ENCODE peak calls at places on chromosome 13, in four cellular contexts. M is Peyer's patch, E is activated B cell treated with CpG ODN at 0.5 μM for 24 hours, Q is GM20000. Y is an unnamed sample.

GRCh38 chr13:109468123-109468522 is 318.3 kb downstream of the IRS2 start:
- DNase-seq in Q (no peak), E (no peak), M (no peak), Y (peak)

GRCh38 chr13:100673831-100674362 is 698 bp downstream of the TMTC4 start:
- DNase-seq in E (no peak), Q (peak), M (peak), Y (peak)

GRCh38 chr13:42740753-42741152 is 40.6 kb upstream of the FAM216B start:
- DNase-seq in Q (no peak), M (no peak), E (no peak), Y (no peak)

GRCh38 chr13:72648513-72649065 is 78.8 kb downstream of the MZT1 start:
- DNase-seq in Q (no peak), E (no peak), M (no peak), Y (no peak)

GRCh38 chr13:65889368-65889767 is 1340.8 kb downstream of the PCDH9 start:
- DNase-seq in M (no peak), Q (no peak), E (no peak), Y (no peak)

GRCh38 chr13:77386880-77387606 is 60.1 kb upstream of the MYCBP2 start:
- DNase-seq in E (no peak), Q (peak), M (no peak), Y (peak)

GRCh38 chr13:29923554-29924481 is 73.4 kb upstream of the UBL3 start:
- DNase-seq in Q (peak), E (peak), M (peak), Y (peak)

GRCh38 chr13:77698211-77699058 is 948 bp downstream of the SLAIN1 start:
- DNase-seq in M (peak), Q (peak), E (peak), Y (no peak)

GRCh38 chr13:23323946-23324709 is 109.4 kb downstream of the SACS start:
- DNase-seq in M (no peak), E (no peak), Q (no peak), Y (no peak)

GRCh38 chr13:47175172-47175806 is 278.4 kb upstream of the HTR2A start:
- DNase-seq in Q (no peak), E (no peak), M (no peak), Y (no peak)

GRCh38 chr13:27289016-27289665 is 18.5 kb downstream of the RASL11A start:
- DNase-seq in M (no peak), E (no peak), Q (no peak), Y (peak)

GRCh38 chr13:44703371-44703770 is 127.2 kb upstream of the TSC22D1 start:
- DNase-seq in E (no peak), M (no peak), Q (no peak), Y (no peak)

GRCh38 chr13:24053505-24054251 is 106.8 kb upstream of the SPATA13 start:
- DNase-seq in E (peak), Q (peak), M (no peak), Y (peak)

GRCh38 chr13:113639661-113640262 is 18.2 kb downstream of the ATP4B start:
- DNase-seq in Q (no peak), M (peak), E (peak), Y (peak)

GRCh38 chr13:49310251-49310650 is 62.5 kb downstream of the CDADC1 start:
- DNase-seq in E (no peak), M (no peak), Q (no peak), Y (no peak)

GRCh38 chr13:46278474-46278873 is 66.7 kb downstream of the LRRC63 start:
- DNase-seq in M (no peak), Q (no peak), E (no peak), Y (no peak)

GRCh38 chr13:66200555-66200954 is 1029.6 kb downstream of the PCDH9 start:
- DNase-seq in E (no peak), Q (no peak), M (no peak), Y (no peak)

GRCh38 chr13:33331962-33332361 is 46.4 kb upstream of the STARD13 start:
- DNase-seq in M (no peak), E (no peak), Q (no peak), Y (no peak)

GRCh38 chr13:27188239-27188638 is 16.6 kb upstream of the USP12 start:
- DNase-seq in M (no peak), Q (no peak), E (no peak), Y (no peak)

GRCh38 chr13:23883255-23883654 is 5.9 kb downstream of the MIPEP start:
- DNase-seq in Q (no peak), M (no peak), E (no peak), Y (no peak)

GRCh38 chr13:20550799-20551198 is 16.2 kb upstream of the IFT88 start:
- DNase-seq in E (no peak), M (no peak), Q (no peak), Y (no peak)

GRCh38 chr13:112622375-112622774 is 34.4 kb upstream of the TUBGCP3 start:
- DNase-seq in M (no peak), E (no peak), Q (no peak), Y (peak)

GRCh38 chr13:100336795-100337516 is 248.1 kb downstream of the PCCA start:
- DNase-seq in M (no peak), Q (no peak), E (no peak), Y (no peak)

GRCh38 chr13:29878101-29878500 is 27.7 kb upstream of the UBL3 start:
- DNase-seq in M (no peak), Q (no peak), E (no peak), Y (no peak)

GRCh38 chr13:26760835-26761582 is 423 bp upstream of the GPR12 start:
- DNase-seq in M (no peak), Q (peak), E (no peak), Y (no peak)

GRCh38 chr13:72122661-72123060 is 255.7 kb upstream of the DACH1 start:
- DNase-seq in M (no peak), E (no peak), Q (no peak), Y (no peak)

GRCh38 chr13:35818577-35819165 is 312.5 kb downstream of the DCLK1 start:
- DNase-seq in M (no peak), Q (peak), E (no peak), Y (peak)

GRCh38 chr13:64633948-64634347 is 2596.2 kb downstream of the PCDH9 start:
- DNase-seq in E (no peak), M (no peak), Q (no peak), Y (no peak)

GRCh38 chr13:24905242-24905641 is 141.3 kb downstream of the RNF17 start:
- DNase-seq in M (no peak), E (no peak), Q (no peak), Y (no peak)

GRCh38 chr13:112619730-112620639 is 32.0 kb upstream of the TUBGCP3 start:
- DNase-seq in E (no peak), Q (no peak), M (no peak), Y (no peak)

GRCh38 chr13:113401452-113402415 is 37.8 kb upstream of the GRTP1 start:
- DNase-seq in E (no peak), Q (no peak), M (peak), Y (no peak)

Y was measured in SJSA1.